ENCODE peak calls at places on chromosomes 7 and 10, in eight cellular contexts. One of them, this sample, is unnamed.

GRCh38 chr7:51901489-51901840 is 584.9 kb upstream of the COBL start:
- DNase-seq in IMR-90: no peak
- DNase-seq in GM06990: no peak
- DNase-seq in astrocyte of the spinal cord: no peak
- DNase-seq in H7: no peak
- DNase-seq in cardiac muscle cell: no peak
- DNase-seq in endodermal cell: no peak
- DNase-seq in spleen: peak
- DNase-seq in this sample: no peak

GRCh38 chr7:31735991-31736982 is 49.3 kb downstream of the PPP1R17 start:
- DNase-seq in astrocyte of the spinal cord: peak
- DNase-seq in IMR-90: peak
- DNase-seq in GM06990: peak
- DNase-seq in cardiac muscle cell: peak
- DNase-seq in H7: peak
- DNase-seq in spleen: no peak
- DNase-seq in endodermal cell: peak
- DNase-seq in this sample: peak

GRCh38 chr7:100675581-100676350 is 2.2 kb downstream of the GNB2 start:
- DNase-seq in cardiac muscle cell: peak
- DNase-seq in astrocyte of the spinal cord: peak
- DNase-seq in spleen: peak
- DNase-seq in IMR-90: peak
- DNase-seq in H7: peak
- DNase-seq in GM06990: peak
- DNase-seq in endodermal cell: peak
- DNase-seq in this sample: peak

GRCh38 chr10:677750-678661 is 11.5 kb downstream of the DIP2C start:
- DNase-seq in endodermal cell: peak
- DNase-seq in IMR-90: no peak
- DNase-seq in astrocyte of the spinal cord: no peak
- DNase-seq in spleen: no peak
- DNase-seq in cardiac muscle cell: no peak
- DNase-seq in H7: peak
- DNase-seq in GM06990: no peak
- DNase-seq in this sample: no peak

GRCh38 chr10:132697568-132698200 is 88.3 kb downstream of the NKX6-2 start:
- DNase-seq in astrocyte of the spinal cord: no peak
- DNase-seq in IMR-90: peak
- DNase-seq in spleen: peak
- DNase-seq in endodermal cell: peak
- DNase-seq in GM06990: no peak
- DNase-seq in H7: no peak
- DNase-seq in cardiac muscle cell: no peak
- DNase-seq in this sample: no peak

GRCh38 chr7:90595801-90596683 is at the start of gene CDK14:
- DNase-seq in spleen: peak
- DNase-seq in H7: peak
- DNase-seq in astrocyte of the spinal cord: peak
- DNase-seq in endodermal cell: peak
- DNase-seq in cardiac muscle cell: peak
- DNase-seq in GM06990: peak
- DNase-seq in IMR-90: peak
- DNase-seq in this sample: peak

GRCh38 chr7:33421384-33421783 is 292.0 kb downstream of the BBS9 start:
- DNase-seq in cardiac muscle cell: peak
- DNase-seq in astrocyte of the spinal cord: no peak
- DNase-seq in spleen: no peak
- DNase-seq in GM06990: no peak
- DNase-seq in endodermal cell: no peak
- DNase-seq in IMR-90: peak
- DNase-seq in H7: no peak
- DNase-seq in this sample: no peak

GRCh38 chr7:47488969-47489342 is 93.0 kb downstream of the TNS3 start:
- DNase-seq in IMR-90: no peak
- DNase-seq in astrocyte of the spinal cord: no peak
- DNase-seq in cardiac muscle cell: no peak
- DNase-seq in spleen: peak
- DNase-seq in GM06990: no peak
- DNase-seq in H7: peak
- DNase-seq in endodermal cell: peak
- DNase-seq in this sample: no peak

GRCh38 chr10:120963053-120963533 is 111.9 kb downstream of the WDR11 start:
- DNase-seq in H7: peak
- DNase-seq in astrocyte of the spinal cord: no peak
- DNase-seq in endodermal cell: peak
- DNase-seq in IMR-90: no peak
- DNase-seq in cardiac muscle cell: no peak
- DNase-seq in spleen: no peak
- DNase-seq in GM06990: no peak
- DNase-seq in this sample: no peak

GRCh38 chr10:24524314-24524713 is 199.4 kb downstream of the ARHGAP21 start:
- DNase-seq in IMR-90: no peak
- DNase-seq in endodermal cell: no peak
- DNase-seq in H7: no peak
- DNase-seq in spleen: no peak
- DNase-seq in GM06990: no peak
- DNase-seq in cardiac muscle cell: no peak
- DNase-seq in astrocyte of the spinal cord: no peak
- DNase-seq in this sample: no peak

GRCh38 chr7:7554021-7554432 is 12.7 kb upstream of the MIOS start:
- DNase-seq in endodermal cell: no peak
- DNase-seq in cardiac muscle cell: peak
- DNase-seq in spleen: no peak
- DNase-seq in astrocyte of the spinal cord: peak
- DNase-seq in GM06990: no peak
- DNase-seq in IMR-90: no peak
- DNase-seq in H7: no peak
- DNase-seq in this sample: peak

GRCh38 chr10:78966844-78967488 is 101.8 kb upstream of the ZMIZ1 start:
- DNase-seq in IMR-90: no peak
- DNase-seq in spleen: peak
- DNase-seq in astrocyte of the spinal cord: no peak
- DNase-seq in cardiac muscle cell: no peak
- DNase-seq in GM06990: no peak
- DNase-seq in endodermal cell: no peak
- DNase-seq in H7: no peak
- DNase-seq in this sample: no peak

GRCh38 chr10:31362023-31362641 is 43.1 kb downstream of the ZEB1 start:
- DNase-seq in IMR-90: no peak
- DNase-seq in astrocyte of the spinal cord: no peak
- DNase-seq in H7: no peak
- DNase-seq in endodermal cell: no peak
- DNase-seq in spleen: peak
- DNase-seq in cardiac muscle cell: no peak
- DNase-seq in GM06990: no peak
- DNase-seq in this sample: no peak

GRCh38 chr10:126598009-126598408 is 72.5 kb downstream of the C10orf90 start:
- DNase-seq in astrocyte of the spinal cord: peak
- DNase-seq in GM06990: no peak
- DNase-seq in H7: peak
- DNase-seq in IMR-90: peak
- DNase-seq in spleen: no peak
- DNase-seq in endodermal cell: peak
- DNase-seq in cardiac muscle cell: peak
- DNase-seq in this sample: peak

GRCh38 chr10:86594535-86594934 is 59.8 kb upstream of the OPN4 start:
- DNase-seq in astrocyte of the spinal cord: peak
- DNase-seq in H7: no peak
- DNase-seq in spleen: no peak
- DNase-seq in GM06990: no peak
- DNase-seq in endodermal cell: no peak
- DNase-seq in IMR-90: peak
- DNase-seq in cardiac muscle cell: peak
- DNase-seq in this sample: peak

GRCh38 chr7:151429555-151430331 is 10.2 kb downstream of the CRYGN start:
- DNase-seq in spleen: peak
- DNase-seq in endodermal cell: no peak
- DNase-seq in H7: peak
- DNase-seq in astrocyte of the spinal cord: no peak
- DNase-seq in cardiac muscle cell: peak
- DNase-seq in IMR-90: peak
- DNase-seq in GM06990: no peak
- DNase-seq in this sample: no peak

GRCh38 chr7:125450749-125451148 is 521.1 kb upstream of the POT1 start:
- DNase-seq in IMR-90: no peak
- DNase-seq in cardiac muscle cell: no peak
- DNase-seq in GM06990: no peak
- DNase-seq in endodermal cell: no peak
- DNase-seq in astrocyte of the spinal cord: no peak
- DNase-seq in spleen: no peak
- DNase-seq in H7: no peak
- DNase-seq in this sample: no peak

GRCh38 chr10:21529236-21529910 is 3.9 kb upstream of the SKIDA1 start:
- DNase-seq in astrocyte of the spinal cord: no peak
- DNase-seq in cardiac muscle cell: no peak
- DNase-seq in spleen: no peak
- DNase-seq in H7: no peak
- DNase-seq in IMR-90: no peak
- DNase-seq in GM06990: no peak
- DNase-seq in endodermal cell: no peak
- DNase-seq in this sample: no peak

GRCh38 chr7:98286093-98286525 is 4.6 kb downstream of the BRI3 start:
- DNase-seq in endodermal cell: no peak
- DNase-seq in astrocyte of the spinal cord: peak
- DNase-seq in H7: peak
- DNase-seq in spleen: peak
- DNase-seq in cardiac muscle cell: peak
- DNase-seq in IMR-90: peak
- DNase-seq in GM06990: no peak
- DNase-seq in this sample: peak

GRCh38 chr10:102243304-102243703 is 2.0 kb upstream of the PITX3 start:
- DNase-seq in astrocyte of the spinal cord: no peak
- DNase-seq in spleen: no peak
- DNase-seq in H7: no peak
- DNase-seq in IMR-90: peak
- DNase-seq in cardiac muscle cell: peak
- DNase-seq in endodermal cell: no peak
- DNase-seq in GM06990: no peak
- DNase-seq in this sample: peak

GRCh38 chr10:80532571-80532970 is 5.1 kb upstream of the SH2D4B start:
- DNase-seq in IMR-90: no peak
- DNase-seq in spleen: peak
- DNase-seq in astrocyte of the spinal cord: no peak
- DNase-seq in H7: no peak
- DNase-seq in cardiac muscle cell: no peak
- DNase-seq in GM06990: no peak
- DNase-seq in endodermal cell: peak
- DNase-seq in this sample: no peak
- H3K4me3 ChIP-seq in IMR-90: no peak
- H3K4me3 ChIP-seq in spleen: no peak
- H3K4me3 ChIP-seq in astrocyte of the spinal cord: no peak
- H3K4me3 ChIP-seq in H7: no peak
- H3K4me3 ChIP-seq in cardiac muscle cell: no peak
- H3K4me3 ChIP-seq in GM06990: no peak
- H3K4me3 ChIP-seq in endodermal cell: no peak
- H3K4me3 ChIP-seq in this sample: no peak

DNA sequence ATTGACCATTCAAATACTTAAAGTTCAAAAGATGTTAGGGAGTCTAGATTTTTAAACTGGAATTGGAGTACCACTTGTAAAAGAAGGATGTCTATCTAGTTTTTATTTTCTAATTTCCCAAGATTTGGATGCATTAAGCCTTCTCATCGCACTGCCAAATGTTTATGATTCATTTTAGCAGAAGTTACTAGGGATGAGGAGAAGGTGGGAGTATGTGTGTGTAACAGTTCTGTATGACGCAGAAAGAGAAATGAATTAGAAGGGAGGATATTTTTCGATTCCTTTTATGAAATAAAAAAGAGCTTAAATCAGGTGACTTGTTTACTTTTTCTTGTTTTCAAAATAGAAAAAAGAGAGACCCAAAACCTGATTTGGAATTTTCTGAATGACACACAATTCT is 6.8 kb upstream of the SLK start:
- DNase-seq in IMR-90: no peak
- DNase-seq in astrocyte of the spinal cord: no peak
- DNase-seq in GM06990: no peak
- DNase-seq in endodermal cell: no peak
- DNase-seq in cardiac muscle cell: peak
- DNase-seq in spleen: no peak
- DNase-seq in H7: no peak
- DNase-seq in this sample: no peak
- H3K4me3 ChIP-seq in IMR-90: no peak
- H3K4me3 ChIP-seq in astrocyte of the spinal cord: no peak
- H3K4me3 ChIP-seq in GM06990: no peak
- H3K4me3 ChIP-seq in endodermal cell: no peak
- H3K4me3 ChIP-seq in cardiac muscle cell: no peak
- H3K4me3 ChIP-seq in spleen: no peak
- H3K4me3 ChIP-seq in H7: no peak
- H3K4me3 ChIP-seq in this sample: no peak

DNA sequence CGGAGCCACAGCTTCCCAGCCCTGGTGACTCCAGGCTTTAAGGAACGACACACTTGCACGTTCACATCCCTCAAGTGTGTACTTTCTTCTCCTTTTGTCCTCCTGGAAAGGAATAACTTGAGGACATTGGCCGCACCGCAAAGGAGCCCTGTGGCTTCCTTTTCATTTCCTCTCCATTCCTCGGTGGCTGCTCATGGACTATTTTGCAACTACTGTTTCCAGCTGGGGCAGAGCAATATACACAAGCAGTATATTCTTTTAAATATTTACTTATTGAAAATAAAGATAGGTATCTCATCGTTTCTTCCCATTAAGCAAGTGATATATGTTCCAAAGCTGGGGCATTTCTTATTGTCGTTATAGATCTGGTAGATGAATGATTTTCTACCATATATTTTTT is 97.2 kb upstream of the LYZL1 start:
- DNase-seq in IMR-90: peak
- DNase-seq in H7: no peak
- DNase-seq in GM06990: no peak
- DNase-seq in spleen: no peak
- DNase-seq in endodermal cell: no peak
- DNase-seq in cardiac muscle cell: peak
- DNase-seq in astrocyte of the spinal cord: no peak
- DNase-seq in this sample: no peak
- H3K4me3 ChIP-seq in IMR-90: no peak
- H3K4me3 ChIP-seq in H7: no peak
- H3K4me3 ChIP-seq in GM06990: no peak
- H3K4me3 ChIP-seq in spleen: no peak
- H3K4me3 ChIP-seq in endodermal cell: no peak
- H3K4me3 ChIP-seq in cardiac muscle cell: no peak
- H3K4me3 ChIP-seq in astrocyte of the spinal cord: no peak
- H3K4me3 ChIP-seq in this sample: no peak

GRCh38 chr7:38330861-38331709 is 57.6 kb upstream of the TARP start:
- DNase-seq in cardiac muscle cell: no peak
- DNase-seq in astrocyte of the spinal cord: no peak
- DNase-seq in endodermal cell: peak
- DNase-seq in spleen: peak
- DNase-seq in H7: peak
- DNase-seq in IMR-90: no peak
- DNase-seq in GM06990: no peak
- DNase-seq in this sample: no peak
- H3K4me3 ChIP-seq in cardiac muscle cell: no peak
- H3K4me3 ChIP-seq in astrocyte of the spinal cord: no peak
- H3K4me3 ChIP-seq in endodermal cell: peak
- H3K4me3 ChIP-seq in spleen: peak
- H3K4me3 ChIP-seq in H7: peak
- H3K4me3 ChIP-seq in IMR-90: no peak
- H3K4me3 ChIP-seq in GM06990: no peak
- H3K4me3 ChIP-seq in this sample: no peak

This sample was measured in brain microvascular endothelial cell.